ENCODE peak calls at places on chromosomes 3 and 15, in ten cellular contexts. A, F, V, J, B, P, M, E, R and Q are unnamed samples.

GRCh38 chr15:33608714-33609113 is 297.9 kb downstream of the RYR3 start:
- DNase-seq in V (no peak), R (no peak), F (no peak), A (no peak), P (no peak), B (no peak), M (no peak), E (no peak), J (no peak), Q (no peak)

GRCh38 chr3:137987723-137988122 is 22.2 kb upstream of the CLDN18 start:
- DNase-seq in V (no peak), P (no peak), M (no peak), F (no peak), E (no peak), A (no peak), B (no peak), R (no peak), J (no peak), Q (no peak)

GRCh38 chr3:155872904-155873646 is 2.6 kb downstream of the GMPS start:
- DNase-seq in P (no peak), A (no peak), F (no peak), R (no peak), M (no peak), J (no peak), V (no peak), E (no peak), B (no peak), Q (no peak)

GRCh38 chr3:173639098-173639497 is 241.6 kb downstream of the NLGN1 start:
- DNase-seq in V (no peak), A (no peak), B (no peak), M (no peak), E (no peak), J (no peak), P (no peak), R (no peak), F (no peak), Q (no peak)

GRCh38 chr15:59438891-59439290 is 905 bp downstream of the FAM81A start:
- DNase-seq in J (no peak), E (no peak), B (no peak), V (no peak), P (peak; percentile 77), A (no peak), M (no peak), F (no peak), R (no peak), Q (no peak)

GRCh38 chr3:127053026-127053425 is 70.1 kb downstream of the PLXNA1 start:
- DNase-seq in P (no peak), F (no peak), J (no peak), E (no peak), R (no peak), A (no peak), V (peak; percentile 33), M (no peak), B (no peak), Q (no peak)

GRCh38 chr3:129106866-129107565 is 14.6 kb downstream of the RAB43 start:
- DNase-seq in P (no peak), V (no peak), J (no peak), M (no peak), R (no peak), B (no peak), A (peak; percentile 44), E (no peak), F (peak; percentile 68), Q (no peak)

GRCh38 chr3:149894211-149894610 is 76.5 kb downstream of the PFN2 start:
- DNase-seq in E (no peak), R (no peak), M (no peak), A (no peak), V (no peak), P (no peak), B (no peak), F (no peak), J (no peak), Q (no peak)

GRCh38 chr15:32828507-32829186 is 110.8 kb downstream of the GREM1 start:
- DNase-seq in B (no peak), A (no peak), M (no peak), F (no peak), P (no peak), R (no peak), V (no peak), E (no peak), J (no peak), Q (no peak)

GRCh38 chr3:42723146-42723683 is 20.6 kb upstream of the HHATL start:
- DNase-seq in A (no peak), R (no peak), F (no peak), V (no peak), E (no peak), P (no peak), B (no peak), M (no peak), J (no peak), Q (no peak)

GRCh38 chr3:42719002-42719401 is 16.4 kb upstream of the HHATL start:
- DNase-seq in V (no peak), P (no peak), E (no peak), A (no peak), J (no peak), R (no peak), M (no peak), F (peak; percentile 27), B (no peak), Q (no peak)

GRCh38 chr3:42718338-42718737 is 15.7 kb upstream of the HHATL start:
- DNase-seq in A (no peak), R (no peak), B (no peak), E (no peak), F (peak; percentile 12), M (no peak), J (no peak), P (no peak), V (no peak), Q (no peak)

GRCh38 chr3:42720126-42720525 is 17.5 kb upstream of the HHATL start:
- DNase-seq in A (no peak), V (no peak), M (peak; percentile 72), E (no peak), J (no peak), B (no peak), R (no peak), P (no peak), F (no peak), Q (no peak)

GRCh38 chr3:42721690-42722089 is 19.1 kb upstream of the HHATL start:
- DNase-seq in A (no peak), P (no peak), E (no peak), R (no peak), M (no peak), V (no peak), F (no peak), B (no peak), J (peak; percentile 32), Q (no peak)
- H3K27ac ChIP-seq in A (no peak overlapping the region), P (no peak overlapping the region), E (no peak overlapping the region), R (no peak overlapping the region), M (no peak overlapping the region), V (no peak overlapping the region), F (no peak overlapping the region), B (no peak overlapping the region), J (no peak overlapping the region), Q (no peak overlapping the region)

GRCh38 chr3:64209866-64210609 is 15.2 kb downstream of the PRICKLE2 start:
- DNase-seq in V (no peak), R (peak; percentile 100), F (no peak), E (no peak), J (peak; percentile 82), A (peak; percentile 27), B (no peak), M (no peak), P (peak; percentile 81), Q (no peak)
- TF ChIP-seq POLR2AphosphoS5 in V (peak; percentile 71), R (peak; percentile 37), F (peak; percentile 69), E (no peak), J (no peak), A (peak; percentile 19), B (no peak), M (no peak), P (peak; percentile 54), Q (no peak)

GRCh38 chr3:63050548-63050947 is 175.3 kb upstream of the CADPS start:
- DNase-seq in M (no peak), V (no peak), A (no peak), E (no peak), J (no peak), P (no peak), R (no peak), B (no peak), F (no peak), Q (no peak)
- H3K27ac ChIP-seq in M (no peak overlapping the region), V (no peak overlapping the region), A (no peak overlapping the region), E (no peak overlapping the region), J (no peak overlapping the region), P (no peak overlapping the region), R (no peak overlapping the region), B (no peak overlapping the region), F (no peak overlapping the region), Q (no peak overlapping the region)

DNA sequence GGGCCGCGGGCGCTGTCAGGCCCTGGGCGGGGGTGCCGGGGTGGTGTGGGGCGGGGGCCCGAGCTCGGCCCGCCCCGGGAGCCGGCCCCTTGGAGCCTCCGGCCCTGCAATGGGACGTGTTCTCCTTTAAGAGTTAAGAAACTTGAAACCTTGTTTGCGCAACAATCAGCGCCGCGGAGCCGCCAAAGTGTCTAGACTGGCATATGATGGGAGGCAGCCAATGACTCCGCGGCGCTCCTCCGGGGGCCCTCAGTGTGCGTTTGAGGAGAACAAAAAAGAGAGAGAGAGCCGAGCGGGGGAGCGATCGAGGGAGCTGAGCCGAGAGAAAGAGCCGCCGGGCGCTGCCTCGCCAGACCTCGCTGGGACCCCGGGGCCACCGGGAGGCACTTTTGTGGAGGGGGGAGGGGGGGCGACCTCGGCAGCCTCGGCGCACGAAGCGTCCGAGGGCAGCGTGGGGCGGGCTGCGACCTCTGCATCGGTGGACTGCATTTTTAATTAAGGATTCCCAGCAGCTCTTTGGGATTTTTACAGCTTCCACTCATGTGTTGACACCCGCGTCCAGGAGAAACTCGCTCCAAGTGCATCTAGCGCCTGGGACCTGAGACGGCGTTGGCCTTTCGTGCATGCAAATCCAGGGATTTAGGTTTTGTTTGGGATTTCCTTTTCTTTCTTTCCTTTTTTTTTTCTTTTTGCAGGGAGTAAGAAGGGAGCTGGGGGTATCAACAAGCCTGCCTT is at the start of gene SMAD6:
- DNase-seq in F (peak; percentile 88), E (no peak), J (peak; percentile 95), R (peak; percentile 97), A (peak; percentile 96), V (peak; percentile 93), B (peak; percentile 83), M (peak; percentile 93), P (peak; percentile 98), Q (peak; percentile 99)
- TF ChIP-seq POLR2AphosphoS5 in F (peak; percentile 58), E (peak; percentile 87), J (peak; percentile 52), R (peak; percentile 76), A (peak; percentile 67), V (peak; percentile 49), B (no peak), M (peak; percentile 16), P (peak; percentile 83), Q (peak; percentile 96)

DNA sequence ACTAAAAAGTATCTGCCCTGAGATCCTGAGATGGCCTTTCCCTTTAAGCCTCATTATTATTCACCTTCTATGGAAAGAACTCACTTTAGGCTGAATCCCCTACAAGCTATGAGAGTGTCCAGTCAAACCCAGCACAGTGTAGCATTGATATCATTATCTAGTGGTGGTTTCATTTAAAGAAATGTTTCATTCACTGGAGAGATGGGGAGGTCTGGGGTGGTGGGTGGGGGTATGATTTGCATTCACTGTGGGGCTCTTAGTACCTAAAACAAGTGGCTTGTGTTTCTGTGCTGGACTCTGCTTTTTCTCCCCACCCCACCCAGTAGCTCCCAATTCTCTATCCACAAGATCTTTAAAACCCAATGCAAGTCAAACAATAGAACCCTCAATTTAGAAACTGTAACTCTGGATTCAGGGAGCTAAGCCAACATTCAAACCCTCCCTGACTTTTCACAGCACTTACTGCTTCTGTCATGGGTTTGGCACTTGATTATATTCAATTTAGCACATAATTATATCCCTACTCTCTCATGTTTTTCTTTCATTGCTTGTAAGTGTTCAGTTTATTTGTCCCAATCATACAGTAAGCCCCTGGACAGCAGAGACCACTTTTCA is 310.6 kb upstream of the THBS1 start:
- DNase-seq in E (no peak), R (no peak), V (no peak), P (no peak), A (no peak), F (no peak), J (no peak), M (no peak), B (no peak), Q (no peak)
- H3K27ac ChIP-seq in E (no peak overlapping the region), R (peak overlapping the region; percentile 89), V (no peak overlapping the region), P (no peak overlapping the region), A (no peak overlapping the region), F (no peak overlapping the region), J (no peak overlapping the region), M (no peak overlapping the region), B (no peak overlapping the region), Q (no peak overlapping the region)